ENCODE peak calls at places on chromosomes 7 and 10, in eight cellular contexts. One of them, this sample, is unnamed.
A peak's percentile ranks its signal among the peaks of the same experiment; 100 is the strongest.

GRCh38 chr10:131973160-131973951 is 8.4 kb downstream of the BNIP3 start:
- DNase-seq in AG09309: no peak
- DNase-seq in dorsolateral prefrontal cortex: peak; percentile 59
- DNase-seq in brain microvascular endothelial cell: no peak
- DNase-seq in CD8-positive, alpha-beta T cell: peak; percentile 31
- DNase-seq in Caco-2: no peak
- DNase-seq in choroid plexus epithelial cell: no peak
- DNase-seq in BE2C: no peak
- DNase-seq in this sample: no peak

GRCh38 chr7:132709971-132710567 is 133.8 kb upstream of the PLXNA4 start:
- DNase-seq in CD8-positive, alpha-beta T cell: peak; percentile 15
- DNase-seq in choroid plexus epithelial cell: peak; percentile 76
- DNase-seq in brain microvascular endothelial cell: peak; percentile 74
- DNase-seq in BE2C: peak; percentile 52
- DNase-seq in dorsolateral prefrontal cortex: peak; percentile 15
- DNase-seq in Caco-2: peak; percentile 41
- DNase-seq in AG09309: no peak
- DNase-seq in this sample: peak; percentile 60

GRCh38 chr10:52443419-52444388 is 129.6 kb downstream of the DKK1 start:
- DNase-seq in AG09309: peak; percentile 94
- DNase-seq in choroid plexus epithelial cell: peak; percentile 91
- DNase-seq in BE2C: no peak
- DNase-seq in CD8-positive, alpha-beta T cell: no peak
- DNase-seq in brain microvascular endothelial cell: peak; percentile 59
- DNase-seq in Caco-2: peak; percentile 71
- DNase-seq in dorsolateral prefrontal cortex: no peak
- DNase-seq in this sample: peak; percentile 97

GRCh38 chr10:119479532-119479931 is 63.0 kb downstream of the RGS10 start:
- DNase-seq in Caco-2: no peak
- DNase-seq in BE2C: no peak
- DNase-seq in CD8-positive, alpha-beta T cell: no peak
- DNase-seq in choroid plexus epithelial cell: peak; percentile 13
- DNase-seq in dorsolateral prefrontal cortex: no peak
- DNase-seq in AG09309: no peak
- DNase-seq in brain microvascular endothelial cell: no peak
- DNase-seq in this sample: no peak

GRCh38 chr10:86931872-86932271 is 25.5 kb downstream of the MMRN2 start:
- DNase-seq in dorsolateral prefrontal cortex: no peak
- DNase-seq in choroid plexus epithelial cell: peak; percentile 75
- DNase-seq in CD8-positive, alpha-beta T cell: no peak
- DNase-seq in brain microvascular endothelial cell: no peak
- DNase-seq in AG09309: peak; percentile 58
- DNase-seq in Caco-2: no peak
- DNase-seq in BE2C: no peak
- DNase-seq in this sample: peak; percentile 41

GRCh38 chr10:127094984-127095383 is 101.4 kb downstream of the INSYN2A start:
- DNase-seq in dorsolateral prefrontal cortex: no peak
- DNase-seq in choroid plexus epithelial cell: no peak
- DNase-seq in BE2C: no peak
- DNase-seq in brain microvascular endothelial cell: no peak
- DNase-seq in Caco-2: no peak
- DNase-seq in CD8-positive, alpha-beta T cell: no peak
- DNase-seq in AG09309: no peak
- DNase-seq in this sample: no peak

GRCh38 chr7:55415173-55415778 is 50.1 kb downstream of the LANCL2 start:
- DNase-seq in CD8-positive, alpha-beta T cell: peak; percentile 85
- DNase-seq in dorsolateral prefrontal cortex: peak; percentile 88
- DNase-seq in BE2C: peak; percentile 88
- DNase-seq in AG09309: peak; percentile 29
- DNase-seq in brain microvascular endothelial cell: peak; percentile 71
- DNase-seq in Caco-2: peak; percentile 89
- DNase-seq in choroid plexus epithelial cell: peak; percentile 78
- DNase-seq in this sample: peak; percentile 77

GRCh38 chr7:27116521-27116946 is 14.0 kb downstream of the HOXA4 start:
- DNase-seq in Caco-2: no peak
- DNase-seq in CD8-positive, alpha-beta T cell: no peak
- DNase-seq in choroid plexus epithelial cell: no peak
- DNase-seq in BE2C: no peak
- DNase-seq in brain microvascular endothelial cell: no peak
- DNase-seq in dorsolateral prefrontal cortex: no peak
- DNase-seq in AG09309: no peak
- DNase-seq in this sample: peak; percentile 39

GRCh38 chr7:42457663-42458062 is 220.7 kb upstream of the GLI3 start:
- DNase-seq in dorsolateral prefrontal cortex: no peak
- DNase-seq in choroid plexus epithelial cell: no peak
- DNase-seq in brain microvascular endothelial cell: no peak
- DNase-seq in Caco-2: no peak
- DNase-seq in AG09309: no peak
- DNase-seq in BE2C: no peak
- DNase-seq in CD8-positive, alpha-beta T cell: no peak
- DNase-seq in this sample: no peak

GRCh38 chr10:61798711-61799110 is 102.8 kb upstream of the ARID5B start:
- DNase-seq in CD8-positive, alpha-beta T cell: no peak
- DNase-seq in dorsolateral prefrontal cortex: no peak
- DNase-seq in choroid plexus epithelial cell: no peak
- DNase-seq in AG09309: no peak
- DNase-seq in BE2C: no peak
- DNase-seq in brain microvascular endothelial cell: no peak
- DNase-seq in Caco-2: no peak
- DNase-seq in this sample: peak; percentile 19

GRCh38 chr7:101163281-101164070 is 1.9 kb downstream of the VGF start:
- DNase-seq in BE2C: peak; percentile 77
- DNase-seq in AG09309: no peak
- DNase-seq in dorsolateral prefrontal cortex: no peak
- DNase-seq in CD8-positive, alpha-beta T cell: no peak
- DNase-seq in Caco-2: peak; percentile 58
- DNase-seq in choroid plexus epithelial cell: no peak
- DNase-seq in brain microvascular endothelial cell: no peak
- DNase-seq in this sample: no peak

GRCh38 chr7:52064493-52064892 is 747.9 kb upstream of the COBL start:
- DNase-seq in AG09309: no peak
- DNase-seq in Caco-2: no peak
- DNase-seq in CD8-positive, alpha-beta T cell: no peak
- DNase-seq in BE2C: no peak
- DNase-seq in dorsolateral prefrontal cortex: no peak
- DNase-seq in choroid plexus epithelial cell: no peak
- DNase-seq in brain microvascular endothelial cell: no peak
- DNase-seq in this sample: no peak

GRCh38 chr7:52061666-52062065 is 745.1 kb upstream of the COBL start:
- DNase-seq in dorsolateral prefrontal cortex: no peak
- DNase-seq in Caco-2: no peak
- DNase-seq in AG09309: no peak
- DNase-seq in choroid plexus epithelial cell: no peak
- DNase-seq in CD8-positive, alpha-beta T cell: no peak
- DNase-seq in BE2C: no peak
- DNase-seq in brain microvascular endothelial cell: no peak
- DNase-seq in this sample: no peak
- H3K4me3 ChIP-seq in dorsolateral prefrontal cortex: no peak overlapping the region
- H3K4me3 ChIP-seq in Caco-2: no peak overlapping the region
- H3K4me3 ChIP-seq in AG09309: no peak overlapping the region
- H3K4me3 ChIP-seq in choroid plexus epithelial cell: no peak overlapping the region
- H3K4me3 ChIP-seq in CD8-positive, alpha-beta T cell: no peak overlapping the region
- H3K4me3 ChIP-seq in BE2C: no peak overlapping the region
- H3K4me3 ChIP-seq in brain microvascular endothelial cell: no peak overlapping the region
- H3K4me3 ChIP-seq in this sample: no peak overlapping the region

GRCh38 chr10:128322106-128322505 is 195.9 kb upstream of the MKI67 start:
- DNase-seq in brain microvascular endothelial cell: no peak
- DNase-seq in choroid plexus epithelial cell: no peak
- DNase-seq in AG09309: no peak
- DNase-seq in CD8-positive, alpha-beta T cell: no peak
- DNase-seq in Caco-2: no peak
- DNase-seq in BE2C: no peak
- DNase-seq in dorsolateral prefrontal cortex: no peak
- DNase-seq in this sample: no peak

GRCh38 chr10:128322950-128323349 is 196.7 kb upstream of the MKI67 start:
- DNase-seq in Caco-2: no peak
- DNase-seq in brain microvascular endothelial cell: no peak
- DNase-seq in CD8-positive, alpha-beta T cell: no peak
- DNase-seq in BE2C: no peak
- DNase-seq in AG09309: no peak
- DNase-seq in choroid plexus epithelial cell: no peak
- DNase-seq in dorsolateral prefrontal cortex: no peak
- DNase-seq in this sample: no peak

GRCh38 chr10:128324468-128324867 is 198.2 kb upstream of the MKI67 start:
- DNase-seq in brain microvascular endothelial cell: no peak
- DNase-seq in BE2C: no peak
- DNase-seq in AG09309: no peak
- DNase-seq in CD8-positive, alpha-beta T cell: no peak
- DNase-seq in choroid plexus epithelial cell: no peak
- DNase-seq in dorsolateral prefrontal cortex: no peak
- DNase-seq in Caco-2: no peak
- DNase-seq in this sample: no peak

GRCh38 chr10:128325788-128326187 is 199.6 kb upstream of the MKI67 start:
- DNase-seq in dorsolateral prefrontal cortex: no peak
- DNase-seq in brain microvascular endothelial cell: no peak
- DNase-seq in CD8-positive, alpha-beta T cell: no peak
- DNase-seq in Caco-2: no peak
- DNase-seq in BE2C: no peak
- DNase-seq in choroid plexus epithelial cell: no peak
- DNase-seq in AG09309: no peak
- DNase-seq in this sample: no peak

DNA sequence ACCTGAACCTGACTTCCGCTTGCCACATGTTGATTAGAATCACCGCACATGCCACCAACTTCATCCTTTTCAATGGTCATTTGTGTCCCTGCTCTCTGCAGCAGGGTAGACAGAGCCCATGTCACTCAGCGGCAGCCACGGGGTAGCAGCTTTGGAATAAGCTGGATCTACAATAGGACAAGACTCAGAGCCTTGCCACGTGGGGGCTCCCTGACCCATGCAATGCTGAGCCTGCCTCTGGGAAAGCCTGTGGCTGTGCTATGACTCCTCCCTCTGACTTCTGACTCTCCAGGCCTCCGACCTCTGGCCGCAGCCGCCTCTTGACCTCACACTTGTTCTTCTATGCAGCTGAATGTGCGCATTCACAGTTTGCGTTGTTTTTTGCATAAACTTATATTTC is 197.8 kb upstream of the MKI67 start:
- DNase-seq in dorsolateral prefrontal cortex: no peak
- DNase-seq in CD8-positive, alpha-beta T cell: no peak
- DNase-seq in AG09309: no peak
- DNase-seq in Caco-2: peak; percentile 54
- DNase-seq in BE2C: peak; percentile 40
- DNase-seq in brain microvascular endothelial cell: no peak
- DNase-seq in choroid plexus epithelial cell: no peak
- DNase-seq in this sample: no peak
- TF ChIP-seq CTCF in dorsolateral prefrontal cortex: no peak
- TF ChIP-seq CTCF in CD8-positive, alpha-beta T cell: no peak
- TF ChIP-seq CTCF in AG09309: no peak
- TF ChIP-seq CTCF in Caco-2: peak; percentile 17
- TF ChIP-seq CTCF in BE2C: peak; percentile 36
- TF ChIP-seq CTCF in brain microvascular endothelial cell: no peak
- TF ChIP-seq CTCF in choroid plexus epithelial cell: no peak
- TF ChIP-seq CTCF in this sample: no peak

DNA sequence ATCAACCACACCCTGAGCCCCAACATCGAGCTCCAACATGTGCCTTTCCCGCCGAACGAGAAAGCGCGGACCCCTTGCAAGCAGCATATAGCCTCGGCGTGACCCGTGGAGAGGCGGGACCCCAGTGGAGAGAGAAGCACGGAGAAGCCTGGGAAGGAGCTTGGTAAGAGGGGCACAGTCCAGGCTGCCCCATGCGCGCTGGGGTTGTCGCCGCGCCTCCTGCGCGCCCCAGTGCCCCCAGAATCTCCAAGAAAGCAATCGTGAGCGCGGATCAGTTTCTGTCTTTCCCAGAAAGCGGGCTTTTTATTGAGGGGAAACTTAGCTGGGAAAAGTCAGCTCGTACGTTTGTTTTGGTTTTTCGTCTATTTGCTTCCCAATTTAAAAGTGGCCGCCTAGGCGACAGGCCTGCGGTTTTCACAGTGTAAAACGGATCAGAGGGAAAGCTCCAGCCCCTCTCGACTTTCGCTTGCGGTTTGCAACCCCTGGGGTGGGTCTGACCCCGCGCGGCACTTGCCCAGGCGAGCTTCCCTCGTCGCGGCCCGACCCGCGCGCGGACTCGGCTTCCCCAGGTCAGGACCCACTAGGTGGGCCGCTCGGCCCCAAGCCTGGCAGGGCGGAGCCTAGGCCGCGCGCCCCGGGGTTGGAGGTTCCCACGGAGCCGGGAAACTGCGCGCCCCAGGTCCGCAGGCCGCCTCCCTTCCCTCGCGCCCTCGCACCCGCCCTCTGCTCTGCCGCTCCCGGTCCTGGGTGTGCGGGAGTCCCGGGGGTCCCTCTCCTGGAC is 31.1 kb downstream of the SKIDA1 start:
- DNase-seq in BE2C: no peak
- DNase-seq in AG09309: no peak
- DNase-seq in dorsolateral prefrontal cortex: no peak
- DNase-seq in CD8-positive, alpha-beta T cell: no peak
- DNase-seq in choroid plexus epithelial cell: peak; percentile 65
- DNase-seq in brain microvascular endothelial cell: no peak
- DNase-seq in Caco-2: peak; percentile 60
- DNase-seq in this sample: no peak
- H3K4me3 ChIP-seq in BE2C: no peak overlapping the region
- H3K4me3 ChIP-seq in AG09309: peak overlapping the region; percentile 83
- H3K4me3 ChIP-seq in dorsolateral prefrontal cortex: peak overlapping the region; percentile 84
- H3K4me3 ChIP-seq in CD8-positive, alpha-beta T cell: peak overlapping the region; percentile 79
- H3K4me3 ChIP-seq in choroid plexus epithelial cell: peak overlapping the region; percentile 62
- H3K4me3 ChIP-seq in brain microvascular endothelial cell: peak overlapping the region; percentile 76
- H3K4me3 ChIP-seq in Caco-2: peak overlapping the region; percentile 92
- H3K4me3 ChIP-seq in this sample: peak overlapping the region; percentile 85

GRCh38 chr10:34311679-34312078 is 503.4 kb downstream of the PARD3 start:
- DNase-seq in CD8-positive, alpha-beta T cell: no peak
- DNase-seq in AG09309: no peak
- DNase-seq in choroid plexus epithelial cell: no peak
- DNase-seq in brain microvascular endothelial cell: no peak
- DNase-seq in BE2C: no peak
- DNase-seq in dorsolateral prefrontal cortex: no peak
- DNase-seq in Caco-2: no peak
- DNase-seq in this sample: no peak

GRCh38 chr10:34316154-34316553 is 498.9 kb downstream of the PARD3 start:
- DNase-seq in Caco-2: no peak
- DNase-seq in brain microvascular endothelial cell: no peak
- DNase-seq in CD8-positive, alpha-beta T cell: no peak
- DNase-seq in dorsolateral prefrontal cortex: no peak
- DNase-seq in AG09309: no peak
- DNase-seq in BE2C: no peak
- DNase-seq in choroid plexus epithelial cell: no peak
- DNase-seq in this sample: no peak

GRCh38 chr10:34314457-34314856 is 500.6 kb downstream of the PARD3 start:
- DNase-seq in dorsolateral prefrontal cortex: no peak
- DNase-seq in BE2C: no peak
- DNase-seq in AG09309: no peak
- DNase-seq in choroid plexus epithelial cell: no peak
- DNase-seq in Caco-2: no peak
- DNase-seq in brain microvascular endothelial cell: no peak
- DNase-seq in CD8-positive, alpha-beta T cell: no peak
- DNase-seq in this sample: no peak

GRCh38 chr10:34313353-34313752 is 501.7 kb downstream of the PARD3 start:
- DNase-seq in brain microvascular endothelial cell: no peak
- DNase-seq in Caco-2: no peak
- DNase-seq in choroid plexus epithelial cell: no peak
- DNase-seq in AG09309: no peak
- DNase-seq in dorsolateral prefrontal cortex: no peak
- DNase-seq in BE2C: no peak
- DNase-seq in CD8-positive, alpha-beta T cell: no peak
- DNase-seq in this sample: no peak

GRCh38 chr10:34313888-34314287 is 501.2 kb downstream of the PARD3 start:
- DNase-seq in Caco-2: no peak
- DNase-seq in CD8-positive, alpha-beta T cell: no peak
- DNase-seq in dorsolateral prefrontal cortex: no peak
- DNase-seq in choroid plexus epithelial cell: no peak
- DNase-seq in brain microvascular endothelial cell: no peak
- DNase-seq in AG09309: no peak
- DNase-seq in BE2C: no peak
- DNase-seq in this sample: no peak
- TF ChIP-seq CTCF in Caco-2: no peak
- TF ChIP-seq CTCF in CD8-positive, alpha-beta T cell: no peak
- TF ChIP-seq CTCF in dorsolateral prefrontal cortex: no peak
- TF ChIP-seq CTCF in choroid plexus epithelial cell: no peak
- TF ChIP-seq CTCF in brain microvascular endothelial cell: no peak
- TF ChIP-seq CTCF in AG09309: no peak
- TF ChIP-seq CTCF in BE2C: no peak
- TF ChIP-seq CTCF in this sample: no peak

This sample was measured in fibroblast of the aortic adventitia.